ENCODE peak calls at places on chromosomes 4 and X, in five cellular contexts. T is astrocyte, P is NCI-H1092 treated with DMSO at 0.1 percent for 48 hours, H is pancreas, Y is foreskin fibroblast. B is an unnamed sample.

GRCh38 chrX:119041175-119041574 is 31.6 kb upstream of the CT47C1 start:
- DNase-seq in T (peak), H (peak), P (no peak), Y (peak), B (peak)

GRCh38 chrX:46588263-46588662 is 14.7 kb downstream of the CHST7 start:
- DNase-seq in T (peak), Y (peak), P (no peak), H (no peak), B (no peak)

GRCh38 chr4:92189146-92189545 is 114.6 kb upstream of the GRID2 start:
- DNase-seq in Y (no peak), H (no peak), P (no peak), T (no peak), B (no peak)

GRCh38 chr4:110344165-110344564 is 131.8 kb upstream of the ENPEP start:
- DNase-seq in Y (peak), H (no peak), T (no peak), P (no peak), B (no peak)

GRCh38 chrX:134013092-134013497 is 27.7 kb upstream of the GPC3 start:
- DNase-seq in Y (peak), T (no peak), P (no peak), H (no peak), B (no peak)

GRCh38 chrX:100911731-100912130 is 17.0 kb downstream of the XKRX start:
- DNase-seq in Y (peak), T (peak), H (no peak), P (no peak), B (no peak)

GRCh38 chr4:637536-637935 is 12.2 kb downstream of the PDE6B start:
- DNase-seq in H (no peak), T (no peak), Y (no peak), P (no peak), B (no peak)

GRCh38 chr4:60400599-60400998 is 799.5 kb upstream of the ADGRL3 start:
- DNase-seq in T (no peak), H (no peak), P (no peak), Y (no peak), B (no peak)

GRCh38 chr4:143234153-143234552 is 49.4 kb downstream of the USP38 start:
- DNase-seq in Y (no peak), P (no peak), T (no peak), H (no peak), B (no peak)

GRCh38 chr4:15665738-15666365 is 10.7 kb upstream of the FBXL5 start:
- DNase-seq in P (no peak), T (peak), H (no peak), Y (peak), B (no peak)

GRCh38 chrX:57227691-57228090 is 58.8 kb upstream of the FAAH2 start:
- DNase-seq in H (no peak), Y (no peak), P (no peak), T (no peak), B (no peak)

GRCh38 chr4:143668930-143669553 is 31.4 kb downstream of the FREM3 start:
- DNase-seq in P (no peak), T (no peak), Y (no peak), H (no peak), B (no peak)

B was measured in skeletal muscle cell.